ENCODE peak calls at places on chromosome 14, in four cellular contexts. One of them, this sample, is unnamed.

GRCh38 chr14:105493921-105494605 is 3.0 kb downstream of the TEDC1 start:
- DNase-seq in NCI-H69: no peak
- DNase-seq in neural progenitor cell: no peak
- DNase-seq in GM23338: no peak
- DNase-seq in this sample: no peak

GRCh38 chr14:70127186-70127585 is 61.6 kb downstream of the SLC8A3 start:
- DNase-seq in NCI-H69: no peak
- DNase-seq in neural progenitor cell: no peak
- DNase-seq in GM23338: no peak
- DNase-seq in this sample: no peak

GRCh38 chr14:61560323-61560722 is 135.0 kb upstream of the HIF1A start:
- DNase-seq in NCI-H69: no peak
- DNase-seq in neural progenitor cell: no peak
- DNase-seq in GM23338: no peak
- DNase-seq in this sample: peak

GRCh38 chr14:70359076-70359424 is 433 bp downstream of the COX16 start:
- DNase-seq in NCI-H69: peak
- DNase-seq in neural progenitor cell: no peak
- DNase-seq in GM23338: no peak
- DNase-seq in this sample: no peak

GRCh38 chr14:79758985-79759384 is 452.3 kb downstream of the DIO2 start:
- DNase-seq in NCI-H69: no peak
- DNase-seq in neural progenitor cell: no peak
- DNase-seq in GM23338: no peak
- DNase-seq in this sample: no peak

GRCh38 chr14:20781805-20782204 is 737 bp downstream of the RNASE6 start:
- DNase-seq in NCI-H69: no peak
- DNase-seq in neural progenitor cell: no peak
- DNase-seq in GM23338: no peak
- DNase-seq in this sample: no peak

GRCh38 chr14:74912801-74913200 is 10.3 kb downstream of the RPS6KL1 start:
- DNase-seq in NCI-H69: no peak
- DNase-seq in neural progenitor cell: no peak
- DNase-seq in GM23338: no peak
- DNase-seq in this sample: no peak

GRCh38 chr14:73723799-73724621 is 9.8 kb upstream of the PNMA1 start:
- DNase-seq in NCI-H69: peak
- DNase-seq in neural progenitor cell: peak
- DNase-seq in GM23338: peak
- DNase-seq in this sample: peak

GRCh38 chr14:69320581-69321365 is 60.8 kb downstream of the GALNT16 start:
- DNase-seq in NCI-H69: no peak
- DNase-seq in neural progenitor cell: no peak
- DNase-seq in GM23338: no peak
- DNase-seq in this sample: no peak

GRCh38 chr14:58238252-58239247 is 6.1 kb upstream of the PSMA3 start:
- DNase-seq in NCI-H69: peak
- DNase-seq in neural progenitor cell: no peak
- DNase-seq in GM23338: peak
- DNase-seq in this sample: no peak

GRCh38 chr14:101820283-101820798 is 58.8 kb downstream of the PPP2R5C start:
- DNase-seq in NCI-H69: no peak
- DNase-seq in neural progenitor cell: no peak
- DNase-seq in GM23338: no peak
- DNase-seq in this sample: no peak